ENCODE peak calls at places on chromosomes 4 and X, in four cellular contexts. X, I, T and W are unnamed samples.

GRCh38 chrX:46758956-46759644 is at the start of gene SLC9A7:
- DNase-seq in X (peak; percentile 61), I (peak; percentile 65), T (peak; percentile 87), W (no peak)

GRCh38 chrX:9204560-9204959 is 170.6 kb upstream of the FAM9B start:
- DNase-seq in X (no peak), I (no peak), T (peak; percentile 52), W (no peak)

GRCh38 chr4:1400861-1401408 is 5.3 kb downstream of the NKX1-1 start:
- DNase-seq in X (no peak), I (no peak), T (no peak), W (no peak)

GRCh38 chr4:26369132-26370036 is 48.6 kb downstream of the RBPJ start:
- DNase-seq in X (no peak), I (no peak), T (no peak), W (no peak)

GRCh38 chr4:127623755-127624087 is 9.0 kb upstream of the INTU start:
- DNase-seq in X (no peak), I (no peak), T (peak; percentile 73), W (no peak)

GRCh38 chrX:3638280-3638873 is 75.1 kb downstream of the PRKX start:
- DNase-seq in X (peak; percentile 22), I (peak; percentile 16), T (peak; percentile 61), W (no peak)

GRCh38 chr4:151319490-151319889 is 5.9 kb downstream of the SH3D19 start:
- DNase-seq in X (no peak), I (no peak), T (no peak), W (no peak)

GRCh38 chr4:144674711-144675110 is 28.8 kb downstream of the HHIP start:
- DNase-seq in X (no peak), I (no peak), T (no peak), W (no peak)

GRCh38 chr4:112386051-112386450 is 88.9 kb downstream of the ALPK1 start:
- DNase-seq in X (no peak), I (no peak), T (no peak), W (no peak)

GRCh38 chr4:77126844-77127614 is 30.0 kb upstream of the CCNG2 start:
- DNase-seq in X (no peak), I (no peak), T (no peak), W (no peak)